ENCODE peak calls at places on chromosomes 2 and 18, in six cellular contexts. C is gastrocnemius medialis, H is neural progenitor cell, E is left ventricle myocardium inferior, W is GM06990, Q is Peyer's patch. U is an unnamed sample.

GRCh38 chr2:8515390-8515761 is 166.5 kb upstream of the ID2 start:
- DNase-seq in Q (no peak), W (peak; percentile 75), E (no peak), C (peak; percentile 34), H (no peak), U (peak; percentile 52)

GRCh38 chr2:112542974-112543760 is 902 bp downstream of the POLR1B start:
- DNase-seq in H (peak; percentile 48), Q (no peak), E (no peak), C (no peak), W (no peak), U (no peak)

GRCh38 chr2:108583903-108584520 is 49.7 kb downstream of the LIMS1 start:
- DNase-seq in E (no peak), H (peak; percentile 80), C (peak; percentile 71), Q (no peak), W (peak; percentile 46), U (peak; percentile 62)

GRCh38 chr2:216149741-216150140 is 40.6 kb downstream of the XRCC5 start:
- DNase-seq in C (no peak), W (no peak), E (no peak), H (no peak), Q (no peak), U (no peak)

GRCh38 chr18:12911025-12911927 is 27.2 kb upstream of the PTPN2 start:
- DNase-seq in E (peak; percentile 32), W (peak; percentile 63), Q (peak; percentile 54), C (no peak), H (no peak), U (no peak)

GRCh38 chr2:26786207-26787023 is 559 bp downstream of the CENPA start:
- DNase-seq in H (no peak), E (no peak), W (peak; percentile 67), Q (no peak), C (no peak), U (no peak)

GRCh38 chr2:153519260-153519875 is 40.8 kb upstream of the RPRM start:
- DNase-seq in C (no peak), E (no peak), W (no peak), H (peak; percentile 69), Q (no peak), U (no peak)

GRCh38 chr2:20205915-20206524 is 18.9 kb downstream of the SDC1 start:
- DNase-seq in H (no peak), E (no peak), C (no peak), Q (peak; percentile 67), W (no peak), U (no peak)

GRCh38 chr2:8923173-8923572 is 80.3 kb downstream of the MBOAT2 start:
- DNase-seq in E (no peak), H (no peak), Q (no peak), W (no peak), C (no peak), U (no peak)

GRCh38 chr2:45649457-45649854 is 2.0 kb upstream of the PRKCE start:
- DNase-seq in Q (no peak), H (peak; percentile 31), E (no peak), C (no peak), W (no peak), U (no peak)

GRCh38 chr2:13819896-13820295 is 812.6 kb upstream of the LRATD1 start:
- DNase-seq in H (no peak), Q (no peak), E (no peak), C (no peak), W (no peak), U (no peak)

GRCh38 chr2:227513113-227513512 is 41.2 kb downstream of the AGFG1 start:
- DNase-seq in E (no peak), H (no peak), W (no peak), Q (no peak), C (no peak), U (no peak)

GRCh38 chr18:57730146-57730545 is 73.0 kb downstream of the ATP8B1 start:
- DNase-seq in C (no peak), Q (no peak), H (no peak), W (no peak), E (no peak), U (no peak)

GRCh38 chr2:155368934-155369333 is 670.4 kb downstream of the KCNJ3 start:
- DNase-seq in C (no peak), E (no peak), H (no peak), Q (no peak), W (no peak), U (no peak)

GRCh38 chr2:72062336-72062735 is 85.3 kb downstream of the CYP26B1 start:
- DNase-seq in H (no peak), Q (no peak), C (no peak), W (no peak), E (no peak), U (no peak)

DNA sequence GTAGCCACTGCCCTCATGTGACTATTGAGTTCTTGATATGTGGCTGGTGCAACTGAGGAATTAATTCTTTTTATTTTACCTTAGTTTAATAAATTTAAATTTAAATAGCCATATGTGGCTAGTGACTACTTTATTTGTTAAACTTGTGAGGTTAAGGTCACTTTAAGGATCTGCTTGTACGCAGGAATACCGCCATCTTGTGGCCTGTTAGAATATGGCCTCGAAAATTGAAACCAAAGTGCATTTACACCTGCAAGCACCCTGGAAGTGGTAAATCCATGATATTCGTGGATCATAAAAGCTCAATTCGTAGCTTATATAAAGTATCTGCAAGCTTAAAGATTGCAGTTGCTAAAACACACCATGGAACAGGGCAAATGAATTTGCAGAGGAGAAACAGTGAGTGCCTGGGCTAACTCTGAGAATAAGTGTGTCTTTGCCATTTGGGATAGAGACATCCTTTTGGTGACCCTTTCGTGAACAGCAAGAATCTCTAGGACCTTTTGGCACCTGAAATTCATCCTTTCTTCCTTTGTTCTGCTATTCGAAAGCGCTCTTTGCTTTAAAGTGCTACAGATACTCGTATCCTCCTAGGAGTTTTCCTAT is 59.9 kb upstream of the REG3A start:
- DNase-seq in W (no peak), Q (no peak), H (peak; percentile 74), E (no peak), C (no peak), U (no peak)
- TF ChIP-seq CTCF in W (peak; percentile 86), Q (no peak), H (peak; percentile 89), E (peak; percentile 73), C (peak; percentile 35), U (peak; percentile 82)

GRCh38 chr2:196073521-196073920 is 4.9 kb upstream of the DNAH7 start:
- DNase-seq in Q (no peak), E (no peak), C (no peak), H (no peak), W (no peak), U (no peak)

GRCh38 chr2:196066794-196067382 is 1.7 kb downstream of the DNAH7 start:
- DNase-seq in H (peak; percentile 32), C (no peak), W (no peak), Q (no peak), E (no peak), U (no peak)

GRCh38 chr2:196063773-196064172 is 4.9 kb downstream of the DNAH7 start:
- DNase-seq in Q (no peak), W (no peak), H (no peak), E (no peak), C (no peak), U (no peak)

DNA sequence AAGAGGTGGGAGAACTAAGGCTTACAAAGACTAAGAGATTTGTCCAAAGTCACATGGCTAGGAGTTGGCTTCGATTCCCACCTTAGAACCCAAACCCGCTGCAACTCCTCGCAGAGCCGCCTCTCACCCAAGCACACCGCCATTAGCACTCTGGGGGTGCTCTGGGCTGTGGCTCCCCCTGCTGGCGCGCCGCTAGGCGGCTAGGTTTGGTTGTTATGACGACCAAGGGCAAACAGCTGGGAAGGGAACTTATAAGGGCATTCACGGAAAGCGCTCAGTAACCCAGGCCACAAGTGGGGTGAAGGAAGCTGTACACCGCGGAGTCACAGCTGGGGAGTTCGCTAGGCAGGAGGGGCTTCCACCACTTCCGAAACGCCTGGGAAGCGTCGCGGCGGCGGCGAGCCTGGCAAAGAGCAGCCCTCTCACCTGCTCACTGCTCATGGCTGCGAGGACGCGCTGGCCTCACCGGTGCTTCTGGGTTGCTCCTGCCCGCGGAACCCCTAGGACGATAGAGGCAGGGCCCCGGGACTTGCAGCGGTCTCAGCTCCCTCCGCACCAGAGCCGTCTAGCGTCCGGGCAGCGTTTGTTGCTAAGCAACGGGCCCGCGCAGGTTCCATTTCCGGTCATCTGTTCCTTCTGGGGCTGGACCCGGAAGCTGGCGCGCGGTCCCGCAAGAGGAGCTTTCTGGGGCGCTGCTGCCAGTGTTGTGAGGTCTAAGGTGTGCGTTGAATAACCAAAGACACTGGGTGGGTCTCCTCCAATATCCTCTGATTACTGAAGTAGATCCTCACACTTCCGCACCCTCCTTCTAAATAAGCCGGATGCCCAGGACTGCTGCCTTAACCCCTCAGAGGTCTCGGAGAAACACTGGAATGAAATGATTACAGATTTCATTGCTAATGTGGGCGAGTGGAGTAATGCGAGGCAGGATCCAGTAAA is at the start of gene DNAH7:
- DNase-seq in Q (peak; percentile 91), W (peak; percentile 94), H (peak; percentile 88), E (peak; percentile 90), C (peak; percentile 81), U (peak; percentile 84)
- TF ChIP-seq CTCF in Q (peak; percentile 67), W (peak; percentile 95), H (peak; percentile 97), E (peak; percentile 75), C (peak; percentile 57), U (peak; percentile 81)

DNA sequence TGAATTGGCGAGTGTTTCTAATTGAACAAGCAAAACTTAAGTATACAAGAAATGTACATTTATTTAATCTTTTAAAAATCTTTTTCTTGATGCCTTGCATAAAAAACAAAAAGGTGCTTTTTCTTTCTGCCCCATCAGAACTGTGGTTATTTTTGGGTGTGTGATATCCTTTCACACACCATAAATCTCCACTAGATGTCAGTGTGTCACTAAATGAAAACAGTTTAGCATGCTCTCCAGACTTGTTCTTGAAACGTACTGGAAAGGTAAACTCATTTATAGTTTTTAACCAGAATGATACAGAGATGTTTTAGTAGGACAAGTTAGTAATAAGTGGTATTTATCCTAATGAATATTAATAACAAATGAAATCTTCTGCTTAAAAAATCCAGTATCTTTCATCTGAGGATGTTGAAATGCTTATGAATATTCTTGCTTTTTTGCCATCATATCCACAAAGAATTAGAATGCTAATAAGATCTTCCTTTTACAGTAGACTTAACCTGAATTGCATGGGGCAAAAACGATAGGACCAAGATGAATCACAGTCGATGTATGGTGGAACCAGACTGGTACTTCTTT is 96.8 kb downstream of the UBE2E3 start:
- DNase-seq in H (peak; percentile 68), E (no peak), C (no peak), W (peak; percentile 31), Q (no peak), U (no peak)
- TF ChIP-seq CTCF in H (peak; percentile 83), E (peak; percentile 82), C (peak; percentile 56), W (peak; percentile 63), Q (peak; percentile 36), U (peak; percentile 79)

GRCh38 chr2:40339026-40339425 is 112.9 kb downstream of the SLC8A1 start:
- DNase-seq in C (no peak), E (no peak), W (no peak), Q (no peak), H (no peak), U (no peak)

GRCh38 chr2:40344364-40344763 is 107.5 kb downstream of the SLC8A1 start:
- DNase-seq in E (no peak), W (no peak), C (no peak), H (no peak), Q (no peak), U (no peak)

GRCh38 chr2:40343904-40344303 is 108.0 kb downstream of the SLC8A1 start:
- DNase-seq in C (no peak), Q (no peak), E (no peak), H (no peak), W (no peak), U (no peak)

GRCh38 chr2:40346535-40347354 is 105.1 kb downstream of the SLC8A1 start:
- DNase-seq in Q (no peak), E (no peak), H (no peak), W (no peak), C (peak; percentile 18), U (no peak)

DNA sequence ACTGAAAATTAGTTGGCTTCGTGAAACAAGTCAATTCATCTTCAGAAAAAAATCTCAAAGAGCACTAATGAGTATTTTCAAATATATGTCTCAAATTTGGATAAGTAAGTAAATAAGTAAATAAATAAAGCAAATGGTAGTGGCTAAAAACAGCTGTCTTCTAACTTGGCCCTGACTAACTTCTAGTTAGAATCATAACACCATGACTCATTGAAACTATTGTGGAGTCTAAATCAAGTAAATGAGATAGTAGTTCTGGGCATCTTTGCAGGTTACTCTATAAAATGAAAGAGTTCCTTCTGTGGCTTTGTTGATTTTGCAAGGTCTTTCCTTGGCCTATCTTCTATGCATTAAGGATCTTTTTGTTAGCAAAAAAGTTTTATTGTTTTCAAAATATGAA is 110.7 kb downstream of the SLC8A1 start:
- DNase-seq in C (no peak), H (no peak), Q (no peak), W (no peak), E (no peak), U (no peak)
- TF ChIP-seq CTCF in C (no peak), H (no peak), Q (no peak), W (no peak), E (no peak), U (no peak)

U was measured in CD14-positive monocyte.